ENCODE peak calls at places on chromosome 3, in seven cellular contexts. S, P, N, A, T, V and H are unnamed samples.
A peak's percentile ranks its signal among the peaks of the same experiment; 100 is the strongest.

GRCh38 chr3:190585771-190586630 is 72.1 kb downstream of the IL1RAP start:
- DNase-seq in N (no peak), P (no peak), A (peak; percentile 89), S (no peak), T (no peak), V (no peak), H (no peak)

GRCh38 chr3:15113468-15113867 is 14.5 kb upstream of the RBSN start:
- DNase-seq in N (no peak), P (no peak), S (no peak), V (no peak), A (no peak), T (no peak), H (no peak)

GRCh38 chr3:178907081-178907480 is 164.5 kb downstream of the ZMAT3 start:
- DNase-seq in T (no peak), V (no peak), A (no peak), N (no peak), S (no peak), P (no peak), H (no peak)

GRCh38 chr3:66053009-66053782 is 14.5 kb upstream of the MAGI1 start:
- DNase-seq in T (no peak), V (no peak), N (no peak), S (no peak), P (no peak), A (peak; percentile 91), H (no peak)

GRCh38 chr3:114452176-114452744 is 158.4 kb downstream of the TIGIT start:
- DNase-seq in N (no peak), P (no peak), S (no peak), V (no peak), A (no peak), T (no peak), H (no peak)

GRCh38 chr3:8532251-8532831 is 30.7 kb downstream of the LMCD1 start:
- DNase-seq in P (no peak), T (no peak), N (no peak), A (no peak), S (no peak), V (no peak), H (no peak)

GRCh38 chr3:131835906-131836305 is 198.9 kb downstream of the CPNE4 start:
- DNase-seq in S (no peak), T (no peak), N (no peak), V (no peak), P (no peak), A (no peak), H (no peak)

GRCh38 chr3:23071758-23072157 is 131.4 kb upstream of the UBE2E2 start:
- DNase-seq in A (no peak), T (no peak), N (no peak), S (no peak), V (no peak), P (no peak), H (no peak)

GRCh38 chr3:99851955-99852354 is 34.3 kb downstream of the CMSS1 start:
- DNase-seq in N (no peak), S (no peak), P (no peak), A (no peak), T (no peak), V (no peak), H (no peak)

GRCh38 chr3:194739498-194740284 is 54.0 kb downstream of the FAM43A start:
- DNase-seq in S (no peak), N (no peak), A (peak; percentile 16), P (no peak), T (no peak), V (no peak), H (no peak)

GRCh38 chr3:12139111-12139511 is 19.6 kb downstream of the TIMP4 start:
- DNase-seq in T (no peak), S (peak; percentile 50), P (no peak), A (peak; percentile 87), N (no peak), V (peak; percentile 8), H (peak; percentile 6)

GRCh38 chr3:121958801-121959200 is 63.2 kb downstream of the ILDR1 start:
- DNase-seq in A (no peak), N (no peak), T (no peak), S (no peak), P (no peak), V (no peak), H (no peak)

GRCh38 chr3:130900959-130901358 is 7.1 kb downstream of the ATP2C1 start:
- DNase-seq in T (no peak), S (no peak), P (no peak), V (no peak), N (no peak), A (no peak), H (no peak)

GRCh38 chr3:195208631-195209030 is 62.3 kb downstream of the XXYLT1 start:
- DNase-seq in T (no peak), A (no peak), S (no peak), V (no peak), N (no peak), P (no peak), H (no peak)

GRCh38 chr3:48634661-48635221 is 520 bp downstream of the SLC26A6 start:
- DNase-seq in S (peak; percentile 73), V (peak; percentile 34), N (peak; percentile 10), A (peak; percentile 65), T (no peak), P (peak; percentile 57), H (peak; percentile 35)

GRCh38 chr3:30747771-30748281 is 141.4 kb downstream of the TGFBR2 start:
- DNase-seq in S (no peak), A (peak; percentile 61), T (no peak), V (no peak), P (no peak), N (no peak), H (no peak)